ENCODE peak calls at places on chromosomes 3 and 15, in seven cellular contexts. R, M, K, N, I, Z and B are unnamed samples.
A peak's percentile ranks its signal among the peaks of the same experiment; 100 is the strongest.

GRCh38 chr3:2579206-2579605 is 480.5 kb downstream of the CNTN4 start:
- DNase-seq in Z (no peak), R (no peak), K (no peak), I (no peak), N (no peak), M (no peak), B (no peak)

GRCh38 chr15:49145651-49146609 is 9.5 kb downstream of the COPS2 start:
- DNase-seq in M (no peak), K (no peak), N (peak; percentile 73), I (peak; percentile 45), Z (peak; percentile 36), R (no peak), B (no peak)

GRCh38 chr3:120093119-120093922 is 926 bp downstream of the GSK3B start:
- DNase-seq in N (no peak), Z (no peak), I (peak; percentile 27), K (no peak), M (peak; percentile 10), R (no peak), B (no peak)

GRCh38 chr15:64379216-64379960 is 1.9 kb downstream of the PCLAF start:
- DNase-seq in R (no peak), K (no peak), I (no peak), N (no peak), Z (no peak), M (no peak), B (no peak)

GRCh38 chr3:49703443-49703927 is 14.1 kb downstream of the RNF123 start:
- DNase-seq in K (peak; percentile 21), R (no peak), N (peak; percentile 54), Z (peak; percentile 60), I (peak; percentile 70), M (peak; percentile 36), B (peak; percentile 42)

GRCh38 chr3:100463002-100463401 is 29.4 kb upstream of the TMEM45A start:
- DNase-seq in R (no peak), M (no peak), I (peak; percentile 55), K (no peak), N (peak; percentile 57), Z (peak; percentile 49), B (no peak)

GRCh38 chr3:194682651-194683310 is 2.9 kb upstream of the FAM43A start:
- DNase-seq in N (peak; percentile 86), K (peak; percentile 62), I (peak; percentile 92), Z (peak; percentile 98), M (peak; percentile 26), R (peak; percentile 50), B (peak; percentile 14)

GRCh38 chr15:61146643-61147230 is 82.4 kb downstream of the RORA start:
- DNase-seq in M (no peak), Z (no peak), I (no peak), N (no peak), K (no peak), R (no peak), B (no peak)

GRCh38 chr3:150335631-150336030 is 72.5 kb upstream of the TSC22D2 start:
- DNase-seq in R (no peak), K (no peak), I (no peak), Z (no peak), N (no peak), M (no peak), B (no peak)